ENCODE peak calls at places on chromosomes 3 and 15, in ten cellular contexts. One of them, this sample, is unnamed.

GRCh38 chr3:190671658-190672057 is 157.8 kb downstream of the IL1RAP start:
- DNase-seq in heart left ventricle: no peak
- DNase-seq in A673: peak
- DNase-seq in coronary artery: no peak
- DNase-seq in cardiac muscle cell: no peak
- DNase-seq in thoracic aorta: no peak
- DNase-seq in AG04450: no peak
- DNase-seq in fibroblast of pulmonary artery: peak
- DNase-seq in AG09309: peak
- DNase-seq in sigmoid colon: no peak
- DNase-seq in this sample: no peak

GRCh38 chr3:182711261-182711683 is 82.0 kb upstream of the ATP11B start:
- DNase-seq in AG09309: no peak
- DNase-seq in thoracic aorta: no peak
- DNase-seq in coronary artery: no peak
- DNase-seq in heart left ventricle: no peak
- DNase-seq in cardiac muscle cell: no peak
- DNase-seq in fibroblast of pulmonary artery: no peak
- DNase-seq in AG04450: no peak
- DNase-seq in sigmoid colon: no peak
- DNase-seq in A673: no peak
- DNase-seq in this sample: no peak

GRCh38 chr15:79089331-79089889 is 1.2 kb downstream of the RASGRF1 start:
- DNase-seq in AG09309: no peak
- DNase-seq in sigmoid colon: no peak
- DNase-seq in coronary artery: peak
- DNase-seq in thoracic aorta: no peak
- DNase-seq in fibroblast of pulmonary artery: no peak
- DNase-seq in A673: no peak
- DNase-seq in heart left ventricle: no peak
- DNase-seq in cardiac muscle cell: peak
- DNase-seq in AG04450: no peak
- DNase-seq in this sample: no peak

GRCh38 chr3:171028779-171029232 is 2.3 kb upstream of the SLC2A2 start:
- DNase-seq in fibroblast of pulmonary artery: peak
- DNase-seq in cardiac muscle cell: no peak
- DNase-seq in AG04450: peak
- DNase-seq in A673: no peak
- DNase-seq in thoracic aorta: no peak
- DNase-seq in coronary artery: no peak
- DNase-seq in AG09309: peak
- DNase-seq in sigmoid colon: no peak
- DNase-seq in heart left ventricle: no peak
- DNase-seq in this sample: peak

GRCh38 chr3:77348244-77348855 is 308.5 kb downstream of the ROBO2 start:
- DNase-seq in thoracic aorta: no peak
- DNase-seq in A673: peak
- DNase-seq in cardiac muscle cell: peak
- DNase-seq in AG04450: no peak
- DNase-seq in sigmoid colon: no peak
- DNase-seq in AG09309: no peak
- DNase-seq in fibroblast of pulmonary artery: peak
- DNase-seq in coronary artery: no peak
- DNase-seq in heart left ventricle: no peak
- DNase-seq in this sample: peak

GRCh38 chr3:130907966-130908365 is 14.1 kb downstream of the ATP2C1 start:
- DNase-seq in heart left ventricle: no peak
- DNase-seq in sigmoid colon: no peak
- DNase-seq in AG04450: no peak
- DNase-seq in coronary artery: no peak
- DNase-seq in cardiac muscle cell: no peak
- DNase-seq in thoracic aorta: no peak
- DNase-seq in fibroblast of pulmonary artery: no peak
- DNase-seq in A673: no peak
- DNase-seq in AG09309: no peak
- DNase-seq in this sample: no peak

GRCh38 chr15:39156166-39156565 is 424.7 kb upstream of the THBS1 start:
- DNase-seq in AG04450: no peak
- DNase-seq in thoracic aorta: no peak
- DNase-seq in AG09309: no peak
- DNase-seq in cardiac muscle cell: no peak
- DNase-seq in fibroblast of pulmonary artery: no peak
- DNase-seq in A673: no peak
- DNase-seq in sigmoid colon: no peak
- DNase-seq in heart left ventricle: no peak
- DNase-seq in coronary artery: no peak
- DNase-seq in this sample: no peak

GRCh38 chr3:124751501-124751900 is 21.2 kb downstream of the UMPS start:
- DNase-seq in heart left ventricle: no peak
- DNase-seq in coronary artery: no peak
- DNase-seq in AG09309: no peak
- DNase-seq in sigmoid colon: no peak
- DNase-seq in A673: no peak
- DNase-seq in thoracic aorta: no peak
- DNase-seq in AG04450: no peak
- DNase-seq in cardiac muscle cell: no peak
- DNase-seq in fibroblast of pulmonary artery: no peak
- DNase-seq in this sample: no peak

GRCh38 chr3:118997190-118997589 is 37.5 kb downstream of the IGSF11 start:
- DNase-seq in A673: no peak
- DNase-seq in heart left ventricle: no peak
- DNase-seq in sigmoid colon: no peak
- DNase-seq in thoracic aorta: no peak
- DNase-seq in fibroblast of pulmonary artery: no peak
- DNase-seq in coronary artery: no peak
- DNase-seq in cardiac muscle cell: no peak
- DNase-seq in AG09309: no peak
- DNase-seq in AG04450: no peak
- DNase-seq in this sample: no peak

GRCh38 chr3:137294839-137295238 is 337.1 kb downstream of the IL20RB start:
- DNase-seq in cardiac muscle cell: no peak
- DNase-seq in AG04450: no peak
- DNase-seq in AG09309: no peak
- DNase-seq in fibroblast of pulmonary artery: no peak
- DNase-seq in A673: no peak
- DNase-seq in thoracic aorta: no peak
- DNase-seq in coronary artery: no peak
- DNase-seq in heart left ventricle: no peak
- DNase-seq in sigmoid colon: no peak
- DNase-seq in this sample: no peak

GRCh38 chr15:84669726-84670125 is 11.7 kb upstream of the NMB start:
- DNase-seq in coronary artery: no peak
- DNase-seq in sigmoid colon: no peak
- DNase-seq in heart left ventricle: no peak
- DNase-seq in fibroblast of pulmonary artery: no peak
- DNase-seq in cardiac muscle cell: no peak
- DNase-seq in thoracic aorta: no peak
- DNase-seq in A673: no peak
- DNase-seq in AG09309: peak
- DNase-seq in AG04450: no peak
- DNase-seq in this sample: no peak

GRCh38 chr15:89068325-89068784 is 19.9 kb upstream of the ABHD2 start:
- DNase-seq in AG04450: peak
- DNase-seq in thoracic aorta: no peak
- DNase-seq in fibroblast of pulmonary artery: peak
- DNase-seq in coronary artery: no peak
- DNase-seq in A673: peak
- DNase-seq in sigmoid colon: no peak
- DNase-seq in heart left ventricle: no peak
- DNase-seq in cardiac muscle cell: no peak
- DNase-seq in AG09309: peak
- DNase-seq in this sample: peak

GRCh38 chr3:54240-54639 is 142.3 kb upstream of the CHL1 start:
- DNase-seq in AG09309: no peak
- DNase-seq in AG04450: no peak
- DNase-seq in A673: no peak
- DNase-seq in cardiac muscle cell: no peak
- DNase-seq in fibroblast of pulmonary artery: no peak
- DNase-seq in coronary artery: no peak
- DNase-seq in heart left ventricle: no peak
- DNase-seq in thoracic aorta: no peak
- DNase-seq in sigmoid colon: no peak
- DNase-seq in this sample: no peak

GRCh38 chr3:14432996-14433572 is 30.7 kb downstream of the SLC6A6 start:
- DNase-seq in sigmoid colon: no peak
- DNase-seq in AG04450: no peak
- DNase-seq in coronary artery: no peak
- DNase-seq in cardiac muscle cell: no peak
- DNase-seq in AG09309: no peak
- DNase-seq in A673: no peak
- DNase-seq in thoracic aorta: no peak
- DNase-seq in heart left ventricle: no peak
- DNase-seq in fibroblast of pulmonary artery: no peak
- DNase-seq in this sample: no peak

GRCh38 chr3:13214847-13215472 is 141.7 kb upstream of the IQSEC1 start:
- DNase-seq in coronary artery: no peak
- DNase-seq in heart left ventricle: no peak
- DNase-seq in thoracic aorta: no peak
- DNase-seq in AG09309: no peak
- DNase-seq in A673: no peak
- DNase-seq in AG04450: no peak
- DNase-seq in cardiac muscle cell: no peak
- DNase-seq in sigmoid colon: no peak
- DNase-seq in fibroblast of pulmonary artery: no peak
- DNase-seq in this sample: no peak

DNA sequence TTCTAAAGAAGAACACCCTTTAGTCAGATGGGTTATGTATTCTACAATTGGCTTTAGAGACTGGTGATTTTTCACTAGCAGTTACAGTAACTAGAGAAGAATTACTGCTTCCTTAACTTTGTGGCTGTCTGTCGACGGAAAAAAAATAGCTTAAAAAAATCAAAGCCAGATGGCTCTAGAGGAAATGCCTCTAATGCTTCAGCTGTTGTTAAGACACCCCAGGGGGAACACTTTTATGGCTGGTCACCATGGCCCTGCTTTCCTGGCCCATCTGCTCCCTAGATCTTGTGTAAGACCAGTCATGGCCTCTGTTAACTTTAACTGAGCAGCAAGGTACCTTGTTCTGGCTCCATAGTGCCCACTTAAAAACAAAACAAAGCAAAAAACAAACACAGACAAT is 198.6 kb upstream of the PLSCR5 start:
- DNase-seq in cardiac muscle cell: no peak
- DNase-seq in sigmoid colon: no peak
- DNase-seq in heart left ventricle: no peak
- DNase-seq in A673: peak
- DNase-seq in fibroblast of pulmonary artery: peak
- DNase-seq in AG09309: peak
- DNase-seq in AG04450: peak
- DNase-seq in coronary artery: no peak
- DNase-seq in thoracic aorta: no peak
- DNase-seq in this sample: peak
- TF ChIP-seq CTCF in cardiac muscle cell: no peak
- TF ChIP-seq CTCF in sigmoid colon: no peak
- TF ChIP-seq CTCF in heart left ventricle: no peak
- TF ChIP-seq CTCF in A673: no peak
- TF ChIP-seq CTCF in fibroblast of pulmonary artery: no peak
- TF ChIP-seq CTCF in AG09309: no peak
- TF ChIP-seq CTCF in AG04450: no peak
- TF ChIP-seq CTCF in coronary artery: no peak
- TF ChIP-seq CTCF in thoracic aorta: no peak
- TF ChIP-seq CTCF in this sample: no peak

DNA sequence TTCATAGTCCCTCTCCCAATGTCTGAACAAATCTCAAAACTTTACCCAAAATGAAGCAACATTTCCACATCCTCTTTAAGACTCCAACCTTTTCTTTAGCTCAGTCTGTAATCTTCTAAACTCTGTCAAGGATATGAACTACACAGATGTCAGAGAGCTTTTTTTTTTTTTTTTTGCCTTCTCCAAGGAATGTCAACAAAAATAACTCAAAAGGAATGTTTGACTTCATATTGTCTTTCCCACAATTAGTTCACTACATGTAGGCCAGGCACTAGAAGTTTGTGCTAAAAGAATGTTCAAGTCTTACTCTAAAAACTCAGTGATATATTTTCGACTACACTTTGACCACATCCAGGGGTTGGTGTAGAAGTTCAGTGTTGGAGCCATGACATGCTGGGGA is 37.1 kb downstream of the ADAMTS9 start:
- DNase-seq in fibroblast of pulmonary artery: peak
- DNase-seq in coronary artery: no peak
- DNase-seq in sigmoid colon: no peak
- DNase-seq in thoracic aorta: no peak
- DNase-seq in cardiac muscle cell: no peak
- DNase-seq in AG04450: no peak
- DNase-seq in heart left ventricle: no peak
- DNase-seq in AG09309: peak
- DNase-seq in A673: no peak
- DNase-seq in this sample: no peak
- H3K4me3 ChIP-seq in fibroblast of pulmonary artery: no peak
- H3K4me3 ChIP-seq in coronary artery: no peak
- H3K4me3 ChIP-seq in sigmoid colon: no peak
- H3K4me3 ChIP-seq in thoracic aorta: no peak
- H3K4me3 ChIP-seq in cardiac muscle cell: no peak
- H3K4me3 ChIP-seq in AG04450: no peak
- H3K4me3 ChIP-seq in heart left ventricle: no peak
- H3K4me3 ChIP-seq in AG09309: no peak
- H3K4me3 ChIP-seq in A673: no peak
- H3K4me3 ChIP-seq in this sample: no peak

DNA sequence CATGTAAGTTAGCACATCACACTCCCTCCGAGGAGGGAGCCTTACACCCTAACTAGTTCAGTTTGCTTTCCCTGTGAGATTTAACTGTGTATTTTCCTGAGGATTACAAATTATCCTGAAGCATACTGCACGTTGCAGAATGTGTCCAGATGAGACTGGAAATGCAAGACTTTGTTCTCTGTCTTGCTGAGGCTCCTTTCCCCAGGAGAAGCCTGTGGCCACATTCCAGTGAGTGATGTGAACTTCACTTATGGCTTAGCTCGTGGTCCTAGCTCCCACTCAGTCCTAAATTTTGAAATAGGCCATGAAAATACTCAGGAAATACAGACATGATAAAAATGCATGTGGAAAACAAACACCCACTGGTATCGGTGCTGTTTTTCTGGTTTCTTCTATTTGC is 23.7 kb downstream of the PDZRN3 start:
- DNase-seq in coronary artery: no peak
- DNase-seq in cardiac muscle cell: no peak
- DNase-seq in AG04450: no peak
- DNase-seq in heart left ventricle: no peak
- DNase-seq in fibroblast of pulmonary artery: peak
- DNase-seq in AG09309: no peak
- DNase-seq in thoracic aorta: no peak
- DNase-seq in sigmoid colon: no peak
- DNase-seq in A673: no peak
- DNase-seq in this sample: no peak
- TF ChIP-seq CTCF in coronary artery: no peak
- TF ChIP-seq CTCF in cardiac muscle cell: no peak
- TF ChIP-seq CTCF in AG04450: no peak
- TF ChIP-seq CTCF in heart left ventricle: no peak
- TF ChIP-seq CTCF in fibroblast of pulmonary artery: no peak
- TF ChIP-seq CTCF in AG09309: no peak
- TF ChIP-seq CTCF in thoracic aorta: no peak
- TF ChIP-seq CTCF in sigmoid colon: no peak
- TF ChIP-seq CTCF in A673: no peak
- TF ChIP-seq CTCF in this sample: no peak

DNA sequence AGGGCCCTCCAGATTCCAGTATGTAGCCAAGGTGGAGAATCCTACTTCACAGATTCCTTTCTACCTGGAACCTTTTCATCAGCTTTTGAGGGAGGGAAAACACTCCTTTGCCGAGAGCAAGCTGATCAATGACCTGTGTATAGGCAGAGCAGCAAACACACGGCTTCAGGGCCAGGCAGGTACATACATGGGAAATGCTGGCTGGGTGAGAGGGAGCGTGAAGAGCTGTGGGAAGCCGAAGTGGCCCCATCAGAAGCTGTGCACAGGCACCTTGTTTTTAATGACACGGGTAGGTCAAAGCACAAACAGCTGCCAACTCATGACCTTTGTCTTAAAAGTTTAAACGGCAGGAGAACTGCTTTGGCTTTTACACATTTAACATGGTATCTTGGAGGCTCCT is 25.3 kb downstream of the STARD5 start:
- DNase-seq in sigmoid colon: no peak
- DNase-seq in fibroblast of pulmonary artery: no peak
- DNase-seq in cardiac muscle cell: no peak
- DNase-seq in AG04450: no peak
- DNase-seq in A673: no peak
- DNase-seq in thoracic aorta: no peak
- DNase-seq in AG09309: no peak
- DNase-seq in coronary artery: no peak
- DNase-seq in heart left ventricle: no peak
- DNase-seq in this sample: no peak
- H3K4me3 ChIP-seq in sigmoid colon: no peak
- H3K4me3 ChIP-seq in fibroblast of pulmonary artery: no peak
- H3K4me3 ChIP-seq in cardiac muscle cell: no peak
- H3K4me3 ChIP-seq in AG04450: no peak
- H3K4me3 ChIP-seq in A673: no peak
- H3K4me3 ChIP-seq in thoracic aorta: peak
- H3K4me3 ChIP-seq in AG09309: no peak
- H3K4me3 ChIP-seq in coronary artery: no peak
- H3K4me3 ChIP-seq in heart left ventricle: no peak
- H3K4me3 ChIP-seq in this sample: no peak